ENCODE peak calls at places on chromosomes 4 and X, in ten cellular contexts. One of them, this sample, is unnamed.

GRCh38 chr4:157048248-157048647 is 27.7 kb upstream of the GLRB start:
- DNase-seq in adipocyte: peak; percentile 90
- DNase-seq in colonic mucosa: no peak
- DNase-seq in mammary epithelial cell: no peak
- DNase-seq in HCT116: no peak
- DNase-seq in IMR-90: peak; percentile 88
- DNase-seq in SK-N-SH: no peak
- DNase-seq in astrocyte: peak; percentile 78
- DNase-seq in mesendoderm: no peak
- DNase-seq in GM23248: peak; percentile 85
- DNase-seq in this sample: no peak

GRCh38 chr4:15729910-15730533 is 27.2 kb downstream of the BST1 start:
- DNase-seq in adipocyte: peak; percentile 86
- DNase-seq in colonic mucosa: peak; percentile 26
- DNase-seq in mammary epithelial cell: peak; percentile 33
- DNase-seq in HCT116: peak; percentile 19
- DNase-seq in IMR-90: peak; percentile 53
- DNase-seq in SK-N-SH: peak; percentile 66
- DNase-seq in astrocyte: peak; percentile 20
- DNase-seq in mesendoderm: peak; percentile 59
- DNase-seq in GM23248: peak; percentile 62
- DNase-seq in this sample: no peak

GRCh38 chr4:7253341-7253700 is 61.0 kb downstream of the SORCS2 start:
- DNase-seq in adipocyte: no peak
- DNase-seq in colonic mucosa: no peak
- DNase-seq in mammary epithelial cell: no peak
- DNase-seq in HCT116: no peak
- DNase-seq in IMR-90: no peak
- DNase-seq in SK-N-SH: no peak
- DNase-seq in astrocyte: no peak
- DNase-seq in mesendoderm: no peak
- DNase-seq in GM23248: no peak
- DNase-seq in this sample: no peak

GRCh38 chrX:70398899-70399298 is 24.2 kb upstream of the GDPD2 start:
- DNase-seq in adipocyte: peak; percentile 36
- DNase-seq in colonic mucosa: no peak
- DNase-seq in mammary epithelial cell: no peak
- DNase-seq in HCT116: no peak
- DNase-seq in IMR-90: peak; percentile 16
- DNase-seq in SK-N-SH: no peak
- DNase-seq in astrocyte: no peak
- DNase-seq in mesendoderm: no peak
- DNase-seq in GM23248: peak; percentile 2
- DNase-seq in this sample: no peak

GRCh38 chrX:52015794-52016193 is 53.2 kb downstream of the MAGED4B start:
- DNase-seq in adipocyte: no peak
- DNase-seq in colonic mucosa: no peak
- DNase-seq in mammary epithelial cell: no peak
- DNase-seq in HCT116: no peak
- DNase-seq in IMR-90: no peak
- DNase-seq in SK-N-SH: no peak
- DNase-seq in astrocyte: no peak
- DNase-seq in mesendoderm: peak; percentile 73
- DNase-seq in GM23248: no peak
- DNase-seq in this sample: no peak

GRCh38 chr4:148786699-148787098 is 344.5 kb upstream of the NR3C2 start:
- DNase-seq in adipocyte: no peak
- DNase-seq in colonic mucosa: peak; percentile 50
- DNase-seq in mammary epithelial cell: no peak
- DNase-seq in HCT116: no peak
- DNase-seq in IMR-90: no peak
- DNase-seq in SK-N-SH: no peak
- DNase-seq in astrocyte: no peak
- DNase-seq in mesendoderm: no peak
- DNase-seq in GM23248: no peak
- DNase-seq in this sample: no peak

GRCh38 chr4:184368731-184369130 is 105.6 kb downstream of the IRF2 start:
- DNase-seq in adipocyte: no peak
- DNase-seq in colonic mucosa: no peak
- DNase-seq in mammary epithelial cell: no peak
- DNase-seq in HCT116: no peak
- DNase-seq in IMR-90: no peak
- DNase-seq in SK-N-SH: no peak
- DNase-seq in astrocyte: no peak
- DNase-seq in mesendoderm: no peak
- DNase-seq in GM23248: no peak
- DNase-seq in this sample: no peak

GRCh38 chr4:177986236-177986635 is 544.0 kb upstream of the AGA start:
- DNase-seq in adipocyte: no peak
- DNase-seq in colonic mucosa: no peak
- DNase-seq in mammary epithelial cell: no peak
- DNase-seq in HCT116: no peak
- DNase-seq in IMR-90: no peak
- DNase-seq in SK-N-SH: no peak
- DNase-seq in astrocyte: no peak
- DNase-seq in mesendoderm: no peak
- DNase-seq in GM23248: no peak
- DNase-seq in this sample: no peak

GRCh38 chr4:152581536-152582160 is 45.8 kb upstream of the FBXW7 start:
- DNase-seq in adipocyte: no peak
- DNase-seq in colonic mucosa: no peak
- DNase-seq in mammary epithelial cell: no peak
- DNase-seq in HCT116: no peak
- DNase-seq in IMR-90: no peak
- DNase-seq in SK-N-SH: no peak
- DNase-seq in astrocyte: no peak
- DNase-seq in mesendoderm: peak; percentile 41
- DNase-seq in GM23248: no peak
- DNase-seq in this sample: no peak

GRCh38 chrX:147173586-147173985 is 359.0 kb upstream of the CXorf51A start:
- DNase-seq in adipocyte: no peak
- DNase-seq in colonic mucosa: no peak
- DNase-seq in mammary epithelial cell: no peak
- DNase-seq in HCT116: no peak
- DNase-seq in IMR-90: no peak
- DNase-seq in SK-N-SH: no peak
- DNase-seq in astrocyte: no peak
- DNase-seq in mesendoderm: no peak
- DNase-seq in GM23248: no peak
- DNase-seq in this sample: no peak

GRCh38 chrX:73876897-73877296 is 313.9 kb downstream of the CHIC1 start:
- DNase-seq in adipocyte: no peak
- DNase-seq in colonic mucosa: no peak
- DNase-seq in mammary epithelial cell: peak; percentile 82
- DNase-seq in HCT116: no peak
- DNase-seq in IMR-90: no peak
- DNase-seq in SK-N-SH: no peak
- DNase-seq in astrocyte: no peak
- DNase-seq in mesendoderm: no peak
- DNase-seq in GM23248: no peak
- DNase-seq in this sample: no peak

GRCh38 chrX:110614596-110614995 is 181.0 kb downstream of the CHRDL1 start:
- DNase-seq in adipocyte: no peak
- DNase-seq in colonic mucosa: no peak
- DNase-seq in mammary epithelial cell: no peak
- DNase-seq in HCT116: no peak
- DNase-seq in IMR-90: no peak
- DNase-seq in SK-N-SH: no peak
- DNase-seq in astrocyte: no peak
- DNase-seq in mesendoderm: no peak
- DNase-seq in GM23248: no peak
- DNase-seq in this sample: no peak

GRCh38 chrX:40323977-40324376 is 226.2 kb upstream of the BCOR start:
- DNase-seq in adipocyte: no peak
- DNase-seq in colonic mucosa: no peak
- DNase-seq in mammary epithelial cell: no peak
- DNase-seq in HCT116: no peak
- DNase-seq in IMR-90: no peak
- DNase-seq in SK-N-SH: no peak
- DNase-seq in astrocyte: no peak
- DNase-seq in mesendoderm: no peak
- DNase-seq in GM23248: no peak
- DNase-seq in this sample: no peak

GRCh38 chrX:121558886-121559285 is 511.5 kb downstream of the GLUD2 start:
- DNase-seq in adipocyte: no peak
- DNase-seq in colonic mucosa: no peak
- DNase-seq in mammary epithelial cell: no peak
- DNase-seq in HCT116: no peak
- DNase-seq in IMR-90: no peak
- DNase-seq in SK-N-SH: no peak
- DNase-seq in astrocyte: no peak
- DNase-seq in mesendoderm: no peak
- DNase-seq in GM23248: no peak
- DNase-seq in this sample: no peak

GRCh38 chrX:155767101-155767878 is 113.9 kb upstream of the VAMP7 start:
- DNase-seq in adipocyte: peak; percentile 86
- DNase-seq in colonic mucosa: peak; percentile 75
- DNase-seq in mammary epithelial cell: peak; percentile 80
- DNase-seq in HCT116: peak; percentile 71
- DNase-seq in IMR-90: peak; percentile 74
- DNase-seq in SK-N-SH: peak; percentile 25
- DNase-seq in astrocyte: peak; percentile 83
- DNase-seq in mesendoderm: peak; percentile 94
- DNase-seq in GM23248: peak; percentile 68
- DNase-seq in this sample: peak; percentile 42

DNA sequence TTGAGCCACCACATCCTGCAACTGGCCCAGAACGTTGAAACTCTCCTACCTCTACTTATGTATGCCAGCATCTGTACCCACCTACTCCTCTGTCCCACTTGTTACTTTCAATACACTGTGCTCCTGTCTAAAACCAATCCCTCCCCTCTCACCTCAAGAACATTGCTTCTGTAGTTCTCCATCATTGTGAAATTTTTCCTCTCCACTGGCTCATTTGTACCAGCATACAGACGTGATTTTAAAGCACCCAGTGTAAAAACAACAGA is 25.5 kb upstream of the USO1 start:
- DNase-seq in adipocyte: no peak
- DNase-seq in colonic mucosa: no peak
- DNase-seq in mammary epithelial cell: no peak
- DNase-seq in HCT116: no peak
- DNase-seq in IMR-90: no peak
- DNase-seq in SK-N-SH: no peak
- DNase-seq in astrocyte: no peak
- DNase-seq in mesendoderm: no peak
- DNase-seq in GM23248: no peak
- DNase-seq in this sample: no peak
- H3K9ac ChIP-seq in adipocyte: no peak overlapping the region
- H3K9ac ChIP-seq in colonic mucosa: no peak overlapping the region
- H3K9ac ChIP-seq in mammary epithelial cell: no peak overlapping the region
- H3K9ac ChIP-seq in HCT116: no peak overlapping the region
- H3K9ac ChIP-seq in IMR-90: no peak overlapping the region
- H3K9ac ChIP-seq in SK-N-SH: no peak overlapping the region
- H3K9ac ChIP-seq in astrocyte: no peak overlapping the region
- H3K9ac ChIP-seq in mesendoderm: no peak overlapping the region
- H3K9ac ChIP-seq in GM23248: no peak overlapping the region
- H3K9ac ChIP-seq in this sample: no peak overlapping the region

DNA sequence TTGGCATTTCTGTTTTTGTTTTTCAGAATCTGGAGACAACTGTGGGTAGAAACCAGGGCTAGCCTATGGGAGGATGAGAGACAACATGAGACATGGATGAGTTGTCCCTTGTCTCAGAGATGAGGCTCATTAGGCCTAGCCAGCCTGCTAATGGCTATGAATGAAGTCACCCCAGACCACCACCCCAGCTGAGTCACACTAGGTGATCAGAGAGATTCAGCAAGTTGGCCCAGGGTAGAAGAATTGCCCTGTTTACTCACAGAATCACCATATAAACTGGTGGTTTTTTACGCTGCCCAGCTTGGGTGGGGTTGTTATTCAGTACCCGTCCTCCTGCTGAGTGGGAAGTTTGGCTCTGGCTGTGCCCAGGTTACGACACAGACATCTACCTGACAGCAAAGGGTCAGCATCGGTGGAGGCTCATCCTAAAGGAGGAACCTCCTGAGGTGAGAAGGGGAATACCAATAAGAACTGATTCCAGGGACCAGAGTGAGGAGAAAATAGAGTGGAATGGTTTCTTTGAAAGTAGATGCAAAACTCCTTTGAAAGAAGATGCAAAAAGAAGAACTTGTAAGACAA is 17.2 kb upstream of the ARSJ start:
- DNase-seq in adipocyte: no peak
- DNase-seq in colonic mucosa: no peak
- DNase-seq in mammary epithelial cell: peak; percentile 91
- DNase-seq in HCT116: no peak
- DNase-seq in IMR-90: peak; percentile 64
- DNase-seq in SK-N-SH: no peak
- DNase-seq in astrocyte: no peak
- DNase-seq in mesendoderm: peak; percentile 57
- DNase-seq in GM23248: peak; percentile 88
- DNase-seq in this sample: no peak
- H3K4me3 ChIP-seq in adipocyte: no peak overlapping the region
- H3K4me3 ChIP-seq in colonic mucosa: no peak overlapping the region
- H3K4me3 ChIP-seq in mammary epithelial cell: no peak overlapping the region
- H3K4me3 ChIP-seq in HCT116: no peak overlapping the region
- H3K4me3 ChIP-seq in IMR-90: no peak overlapping the region
- H3K4me3 ChIP-seq in SK-N-SH: no peak overlapping the region
- H3K4me3 ChIP-seq in astrocyte: no peak overlapping the region
- H3K4me3 ChIP-seq in mesendoderm: no peak overlapping the region
- H3K4me3 ChIP-seq in GM23248: no peak overlapping the region
- H3K4me3 ChIP-seq in this sample: no peak overlapping the region

GRCh38 chr4:88285235-88285505 is 809 bp upstream of the PPM1K start:
- DNase-seq in adipocyte: no peak
- DNase-seq in colonic mucosa: no peak
- DNase-seq in mammary epithelial cell: no peak
- DNase-seq in HCT116: no peak
- DNase-seq in IMR-90: no peak
- DNase-seq in SK-N-SH: no peak
- DNase-seq in astrocyte: no peak
- DNase-seq in mesendoderm: no peak
- DNase-seq in GM23248: no peak
- DNase-seq in this sample: no peak
- H3K9ac ChIP-seq in adipocyte: peak overlapping the region; percentile 76
- H3K9ac ChIP-seq in colonic mucosa: peak overlapping the region; percentile 65
- H3K9ac ChIP-seq in mammary epithelial cell: peak overlapping the region; percentile 68
- H3K9ac ChIP-seq in HCT116: peak overlapping the region; percentile 53
- H3K9ac ChIP-seq in IMR-90: peak overlapping the region; percentile 65
- H3K9ac ChIP-seq in SK-N-SH: no peak overlapping the region
- H3K9ac ChIP-seq in astrocyte: peak overlapping the region; percentile 75
- H3K9ac ChIP-seq in mesendoderm: peak overlapping the region; percentile 30
- H3K9ac ChIP-seq in GM23248: peak overlapping the region; percentile 67
- H3K9ac ChIP-seq in this sample: no peak overlapping the region

DNA sequence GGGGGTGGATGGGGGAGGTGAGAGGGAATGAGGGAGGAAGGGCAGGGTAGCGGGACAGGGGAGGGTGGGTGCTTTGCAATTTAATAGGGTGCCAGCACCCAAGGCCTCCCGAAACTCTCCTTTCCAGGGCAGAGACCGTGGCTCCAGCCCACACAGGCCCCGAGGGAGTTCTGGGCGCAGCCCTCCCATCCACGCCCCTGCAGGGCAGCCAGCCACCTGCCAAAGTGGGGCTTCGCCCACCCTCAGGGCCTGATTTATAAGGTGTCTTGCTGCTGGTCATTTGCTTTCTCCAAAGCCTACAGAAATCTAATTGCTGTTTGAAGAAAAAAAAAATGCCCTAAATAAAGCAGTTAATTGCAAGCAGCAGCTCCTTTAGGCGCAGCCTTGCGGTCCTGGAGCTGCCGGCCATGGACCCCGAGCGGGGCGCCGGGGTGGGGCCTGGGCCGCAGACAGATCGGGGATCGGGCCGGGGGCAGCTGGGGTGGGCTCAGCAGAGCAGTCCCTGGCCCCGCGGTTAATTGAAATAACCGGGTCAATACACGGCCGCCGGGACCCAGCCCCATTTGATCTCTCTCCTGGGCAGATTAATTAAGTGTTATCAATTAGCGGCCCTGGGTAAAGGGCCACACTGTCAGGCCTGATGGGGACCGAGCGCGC is 106.0 kb upstream of the NKX1-1 start:
- DNase-seq in adipocyte: no peak
- DNase-seq in colonic mucosa: no peak
- DNase-seq in mammary epithelial cell: no peak
- DNase-seq in HCT116: no peak
- DNase-seq in IMR-90: no peak
- DNase-seq in SK-N-SH: no peak
- DNase-seq in astrocyte: no peak
- DNase-seq in mesendoderm: no peak
- DNase-seq in GM23248: no peak
- DNase-seq in this sample: no peak
- H3K4me3 ChIP-seq in adipocyte: no peak overlapping the region
- H3K4me3 ChIP-seq in colonic mucosa: no peak overlapping the region
- H3K4me3 ChIP-seq in mammary epithelial cell: no peak overlapping the region
- H3K4me3 ChIP-seq in HCT116: no peak overlapping the region
- H3K4me3 ChIP-seq in IMR-90: no peak overlapping the region
- H3K4me3 ChIP-seq in SK-N-SH: no peak overlapping the region
- H3K4me3 ChIP-seq in astrocyte: no peak overlapping the region
- H3K4me3 ChIP-seq in mesendoderm: no peak overlapping the region
- H3K4me3 ChIP-seq in GM23248: no peak overlapping the region
- H3K4me3 ChIP-seq in this sample: no peak overlapping the region

This sample was measured in SK-N-MC.